ENCODE peak calls at places on chromosomes 7 and 10, in eight cellular contexts. One of them, this sample, is unnamed.

GRCh38 chr7:100044719-100045118 is 4.9 kb upstream of the ZSCAN21 start:
- DNase-seq in hippocampal formation: no peak
- DNase-seq in NCI-H2171: no peak
- DNase-seq in AG08395: no peak
- DNase-seq in SW480: peak
- DNase-seq in mesendoderm: no peak
- DNase-seq in cardiac muscle cell: no peak
- DNase-seq in EL: no peak
- DNase-seq in this sample: no peak

GRCh38 chr7:45978731-45979211 is 57.7 kb upstream of the IGFBP3 start:
- DNase-seq in hippocampal formation: no peak
- DNase-seq in NCI-H2171: no peak
- DNase-seq in AG08395: peak
- DNase-seq in SW480: peak
- DNase-seq in mesendoderm: no peak
- DNase-seq in cardiac muscle cell: no peak
- DNase-seq in EL: peak
- DNase-seq in this sample: no peak

GRCh38 chr7:70545214-70545613 is 586.7 kb upstream of the GALNT17 start:
- DNase-seq in hippocampal formation: no peak
- DNase-seq in NCI-H2171: no peak
- DNase-seq in AG08395: no peak
- DNase-seq in SW480: no peak
- DNase-seq in mesendoderm: no peak
- DNase-seq in cardiac muscle cell: no peak
- DNase-seq in EL: no peak
- DNase-seq in this sample: peak

GRCh38 chr7:37065779-37066271 is 341.5 kb upstream of the AOAH start:
- DNase-seq in hippocampal formation: no peak
- DNase-seq in NCI-H2171: no peak
- DNase-seq in AG08395: no peak
- DNase-seq in SW480: no peak
- DNase-seq in mesendoderm: no peak
- DNase-seq in cardiac muscle cell: no peak
- DNase-seq in EL: no peak
- DNase-seq in this sample: no peak

GRCh38 chr7:159049266-159050025 is 95.2 kb downstream of the VIPR2 start:
- DNase-seq in hippocampal formation: no peak
- DNase-seq in NCI-H2171: no peak
- DNase-seq in AG08395: no peak
- DNase-seq in SW480: no peak
- DNase-seq in mesendoderm: no peak
- DNase-seq in cardiac muscle cell: no peak
- DNase-seq in EL: no peak
- DNase-seq in this sample: no peak

GRCh38 chr10:8778713-8779112 is 724.2 kb downstream of the GATA3 start:
- DNase-seq in hippocampal formation: no peak
- DNase-seq in NCI-H2171: no peak
- DNase-seq in AG08395: no peak
- DNase-seq in SW480: no peak
- DNase-seq in mesendoderm: peak
- DNase-seq in cardiac muscle cell: no peak
- DNase-seq in EL: no peak
- DNase-seq in this sample: no peak

GRCh38 chr10:15188629-15189028 is 20.1 kb upstream of the NMT2 start:
- DNase-seq in hippocampal formation: no peak
- DNase-seq in NCI-H2171: no peak
- DNase-seq in AG08395: no peak
- DNase-seq in SW480: no peak
- DNase-seq in mesendoderm: no peak
- DNase-seq in cardiac muscle cell: no peak
- DNase-seq in EL: no peak
- DNase-seq in this sample: no peak

GRCh38 chr7:29400435-29400834 is 163.2 kb upstream of the PRR15 start:
- DNase-seq in hippocampal formation: no peak
- DNase-seq in NCI-H2171: peak
- DNase-seq in AG08395: no peak
- DNase-seq in SW480: no peak
- DNase-seq in mesendoderm: no peak
- DNase-seq in cardiac muscle cell: no peak
- DNase-seq in EL: no peak
- DNase-seq in this sample: peak

GRCh38 chr10:84293574-84294016 is 34.8 kb upstream of the CCSER2 start:
- DNase-seq in hippocampal formation: no peak
- DNase-seq in NCI-H2171: peak
- DNase-seq in AG08395: no peak
- DNase-seq in SW480: no peak
- DNase-seq in mesendoderm: peak
- DNase-seq in cardiac muscle cell: no peak
- DNase-seq in EL: no peak
- DNase-seq in this sample: peak

GRCh38 chr7:43653891-43654504 is 71.1 kb downstream of the STK17A start:
- DNase-seq in hippocampal formation: no peak
- DNase-seq in NCI-H2171: no peak
- DNase-seq in AG08395: no peak
- DNase-seq in SW480: no peak
- DNase-seq in mesendoderm: no peak
- DNase-seq in cardiac muscle cell: no peak
- DNase-seq in EL: no peak
- DNase-seq in this sample: no peak

GRCh38 chr10:17344206-17344605 is 110.2 kb downstream of the ST8SIA6 start:
- DNase-seq in hippocampal formation: no peak
- DNase-seq in NCI-H2171: no peak
- DNase-seq in AG08395: no peak
- DNase-seq in SW480: no peak
- DNase-seq in mesendoderm: no peak
- DNase-seq in cardiac muscle cell: no peak
- DNase-seq in EL: no peak
- DNase-seq in this sample: peak

GRCh38 chr7:99260395-99260794 is 12.2 kb upstream of the MYH16 start:
- DNase-seq in hippocampal formation: no peak
- DNase-seq in NCI-H2171: no peak
- DNase-seq in AG08395: no peak
- DNase-seq in SW480: no peak
- DNase-seq in mesendoderm: no peak
- DNase-seq in cardiac muscle cell: no peak
- DNase-seq in EL: no peak
- DNase-seq in this sample: no peak

GRCh38 chr7:6579446-6579845 is 2.2 kb downstream of the ZDHHC4 start:
- DNase-seq in hippocampal formation: no peak
- DNase-seq in NCI-H2171: no peak
- DNase-seq in AG08395: peak
- DNase-seq in SW480: no peak
- DNase-seq in mesendoderm: peak
- DNase-seq in cardiac muscle cell: no peak
- DNase-seq in EL: peak
- DNase-seq in this sample: no peak

GRCh38 chr10:96703358-96703757 is 17.0 kb downstream of the PIK3AP1 start:
- DNase-seq in hippocampal formation: no peak
- DNase-seq in NCI-H2171: no peak
- DNase-seq in AG08395: no peak
- DNase-seq in SW480: no peak
- DNase-seq in mesendoderm: no peak
- DNase-seq in cardiac muscle cell: no peak
- DNase-seq in EL: no peak
- DNase-seq in this sample: no peak

GRCh38 chr10:103816431-103816830 is 38.9 kb downstream of the SH3PXD2A start:
- DNase-seq in hippocampal formation: no peak
- DNase-seq in NCI-H2171: no peak
- DNase-seq in AG08395: no peak
- DNase-seq in SW480: no peak
- DNase-seq in mesendoderm: no peak
- DNase-seq in cardiac muscle cell: no peak
- DNase-seq in EL: peak
- DNase-seq in this sample: no peak

GRCh38 chr10:72625276-72625607 is 637 bp downstream of the MICU1 start:
- DNase-seq in hippocampal formation: no peak
- DNase-seq in NCI-H2171: no peak
- DNase-seq in AG08395: no peak
- DNase-seq in SW480: no peak
- DNase-seq in mesendoderm: no peak
- DNase-seq in cardiac muscle cell: peak
- DNase-seq in EL: no peak
- DNase-seq in this sample: no peak

GRCh38 chr10:27819781-27820531 is 74.3 kb upstream of the MKX start:
- DNase-seq in hippocampal formation: no peak
- DNase-seq in NCI-H2171: no peak
- DNase-seq in AG08395: peak
- DNase-seq in SW480: peak
- DNase-seq in mesendoderm: no peak
- DNase-seq in cardiac muscle cell: peak
- DNase-seq in EL: peak
- DNase-seq in this sample: no peak

GRCh38 chr10:68296833-68297232 is 35.0 kb upstream of the HNRNPH3 start:
- DNase-seq in hippocampal formation: no peak
- DNase-seq in NCI-H2171: no peak
- DNase-seq in AG08395: peak
- DNase-seq in SW480: no peak
- DNase-seq in mesendoderm: no peak
- DNase-seq in cardiac muscle cell: no peak
- DNase-seq in EL: no peak
- DNase-seq in this sample: no peak

GRCh38 chr7:1702652-1703051 is 32.6 kb downstream of the ELFN1 start:
- DNase-seq in hippocampal formation: no peak
- DNase-seq in NCI-H2171: no peak
- DNase-seq in AG08395: no peak
- DNase-seq in SW480: no peak
- DNase-seq in mesendoderm: no peak
- DNase-seq in cardiac muscle cell: no peak
- DNase-seq in EL: no peak
- DNase-seq in this sample: no peak

GRCh38 chr7:41705109-41705871 is 2.4 kb upstream of the INHBA start:
- DNase-seq in hippocampal formation: peak
- DNase-seq in NCI-H2171: peak
- DNase-seq in AG08395: peak
- DNase-seq in SW480: peak
- DNase-seq in mesendoderm: peak
- DNase-seq in cardiac muscle cell: peak
- DNase-seq in EL: peak
- DNase-seq in this sample: peak

GRCh38 chr10:109429956-109430760 is 493.2 kb downstream of the XPNPEP1 start:
- DNase-seq in hippocampal formation: no peak
- DNase-seq in NCI-H2171: no peak
- DNase-seq in AG08395: peak
- DNase-seq in SW480: no peak
- DNase-seq in mesendoderm: no peak
- DNase-seq in cardiac muscle cell: no peak
- DNase-seq in EL: peak
- DNase-seq in this sample: no peak

GRCh38 chr7:55309040-55309991 is 55.8 kb upstream of the LANCL2 start:
- DNase-seq in hippocampal formation: no peak
- DNase-seq in NCI-H2171: no peak
- DNase-seq in AG08395: no peak
- DNase-seq in SW480: no peak
- DNase-seq in mesendoderm: no peak
- DNase-seq in cardiac muscle cell: no peak
- DNase-seq in EL: no peak
- DNase-seq in this sample: no peak

GRCh38 chr7:139842414-139843210 is 13.5 kb downstream of the TBXAS1 start:
- DNase-seq in hippocampal formation: no peak
- DNase-seq in NCI-H2171: no peak
- DNase-seq in AG08395: no peak
- DNase-seq in SW480: no peak
- DNase-seq in mesendoderm: no peak
- DNase-seq in cardiac muscle cell: no peak
- DNase-seq in EL: no peak
- DNase-seq in this sample: no peak

GRCh38 chr7:106049139-106049725 is 62.9 kb downstream of the SYPL1 start:
- DNase-seq in hippocampal formation: no peak
- DNase-seq in NCI-H2171: no peak
- DNase-seq in AG08395: no peak
- DNase-seq in SW480: no peak
- DNase-seq in mesendoderm: no peak
- DNase-seq in cardiac muscle cell: no peak
- DNase-seq in EL: no peak
- DNase-seq in this sample: no peak

GRCh38 chr7:151091431-151091830 is 5.2 kb downstream of the AGAP3 start:
- DNase-seq in hippocampal formation: no peak
- DNase-seq in NCI-H2171: no peak
- DNase-seq in AG08395: no peak
- DNase-seq in SW480: no peak
- DNase-seq in mesendoderm: peak
- DNase-seq in cardiac muscle cell: no peak
- DNase-seq in EL: no peak
- DNase-seq in this sample: no peak

GRCh38 chr10:12130237-12130872 is 878 bp downstream of the SEC61A2 start:
- DNase-seq in hippocampal formation: peak
- DNase-seq in NCI-H2171: peak
- DNase-seq in AG08395: peak
- DNase-seq in SW480: peak
- DNase-seq in mesendoderm: peak
- DNase-seq in cardiac muscle cell: peak
- DNase-seq in EL: peak
- DNase-seq in this sample: peak

GRCh38 chr7:75920431-75921161 is 5.6 kb downstream of the POR start:
- DNase-seq in hippocampal formation: no peak
- DNase-seq in NCI-H2171: no peak
- DNase-seq in AG08395: no peak
- DNase-seq in SW480: peak
- DNase-seq in mesendoderm: no peak
- DNase-seq in cardiac muscle cell: no peak
- DNase-seq in EL: no peak
- DNase-seq in this sample: no peak

GRCh38 chr7:2493205-2493604 is 17.0 kb upstream of the GRIFIN start:
- DNase-seq in hippocampal formation: no peak
- DNase-seq in NCI-H2171: no peak
- DNase-seq in AG08395: peak
- DNase-seq in SW480: no peak
- DNase-seq in mesendoderm: no peak
- DNase-seq in cardiac muscle cell: no peak
- DNase-seq in EL: peak
- DNase-seq in this sample: no peak

GRCh38 chr10:92689663-92690210 is at the start of gene HHEX:
- DNase-seq in hippocampal formation: peak
- DNase-seq in NCI-H2171: no peak
- DNase-seq in AG08395: peak
- DNase-seq in SW480: peak
- DNase-seq in mesendoderm: peak
- DNase-seq in cardiac muscle cell: peak
- DNase-seq in EL: peak
- DNase-seq in this sample: peak